ENCODE peak calls at places on chromosomes 13 and 19, in seven cellular contexts. S is testis; A is CD4-positive, alpha-beta memory T cell; F is right lobe of liver; C is effector memory CD4-positive, alpha-beta T cell; M is CD4-positive, CD25-positive, alpha-beta regulatory T cell; P is colonic mucosa. B is an unnamed sample.

GRCh38 chr13:74243637-74244526 is 109.7 kb upstream of the KLF12 start:
- DNase-seq in C (no peak), A (peak; percentile 64), S (no peak), M (peak; percentile 71), F (no peak), P (no peak), B (no peak)

GRCh38 chr13:20348645-20349408 is 116.7 kb upstream of the GJB6 start:
- DNase-seq in A (no peak), M (no peak), F (no peak), P (no peak), S (no peak), C (no peak), B (no peak)

GRCh38 chr19:2305424-2305823 is 2.5 kb downstream of the LINGO3 start:
- DNase-seq in C (no peak), M (no peak), A (no peak), S (no peak), F (no peak), P (no peak), B (no peak)

GRCh38 chr13:74132768-74133656 is 1.2 kb downstream of the KLF12 start:
- DNase-seq in F (peak; percentile 35), M (peak; percentile 56), C (peak; percentile 37), A (peak; percentile 58), S (peak; percentile 33), P (peak; percentile 44), B (peak; percentile 71)

GRCh38 chr13:104295537-104295936 is 1229.3 kb upstream of the SLC10A2 start:
- DNase-seq in F (no peak), S (no peak), M (no peak), P (no peak), C (no peak), A (no peak), B (no peak)

GRCh38 chr19:40147693-40148347 is 43.4 kb upstream of the MAP3K10 start:
- DNase-seq in F (no peak), S (no peak), C (no peak), M (no peak), P (no peak), A (no peak), B (no peak)

GRCh38 chr13:97221989-97222700 is at the start of gene MBNL2:
- DNase-seq in S (peak; percentile 96), P (peak; percentile 96), F (peak; percentile 91), M (peak; percentile 91), A (peak; percentile 84), C (peak; percentile 79), B (peak; percentile 94)

GRCh38 chr13:89966524-89966923 is 1381.0 kb upstream of the MIR17HG start:
- DNase-seq in S (no peak), A (no peak), F (no peak), P (no peak), M (no peak), C (no peak), B (no peak)

GRCh38 chr19:41915248-41916032 is 12.8 kb downstream of the ERFL start:
- DNase-seq in M (no peak), P (no peak), A (no peak), C (no peak), S (no peak), F (no peak), B (no peak)

GRCh38 chr13:46893221-46893620 is 3.6 kb downstream of the HTR2A start:
- DNase-seq in F (no peak), M (no peak), S (no peak), P (no peak), A (no peak), C (no peak), B (no peak)

GRCh38 chr13:72514141-72514540 is 213.3 kb downstream of the MZT1 start:
- DNase-seq in P (no peak), M (no peak), F (no peak), S (no peak), A (no peak), C (no peak), B (no peak)

GRCh38 chr19:45182758-45183157 is 4.2 kb downstream of the BLOC1S3 start:
- DNase-seq in F (no peak), S (no peak), A (no peak), C (no peak), M (no peak), P (peak; percentile 36), B (no peak)

GRCh38 chr19:47701717-47702552 is 11.3 kb upstream of the EHD2 start:
- DNase-seq in A (no peak), P (no peak), F (peak; percentile 28), S (no peak), C (no peak), M (no peak), B (no peak)

GRCh38 chr13:51976423-51976822 is 34.8 kb downstream of the ATP7B start:
- DNase-seq in P (no peak), M (no peak), C (no peak), F (no peak), A (no peak), S (no peak), B (no peak)

GRCh38 chr19:23440207-23440606 is 44.9 kb upstream of the ZNF91 start:
- DNase-seq in C (no peak), A (no peak), S (no peak), F (no peak), P (no peak), M (no peak), B (no peak)

GRCh38 chr19:50416034-50416814 is 2.5 kb upstream of the SPIB start:
- DNase-seq in A (no peak), C (no peak), F (no peak), M (no peak), P (no peak), S (no peak), B (no peak)

GRCh38 chr13:27967736-27968315 is 1.3 kb downstream of the CDX2 start:
- DNase-seq in M (no peak), C (no peak), S (no peak), A (no peak), F (no peak), P (no peak), B (no peak)

GRCh38 chr19:20367811-20368294 is 197.7 kb downstream of the ZNF737 start:
- DNase-seq in P (no peak), C (no peak), F (no peak), A (no peak), S (peak; percentile 20), M (no peak), B (no peak)

GRCh38 chr13:44750618-44751017 is 174.5 kb upstream of the TSC22D1 start:
- DNase-seq in F (no peak), M (no peak), S (no peak), P (no peak), C (no peak), A (no peak), B (no peak)

GRCh38 chr19:15871570-15871969 is 26.3 kb downstream of the CYP4F2 start:
- DNase-seq in P (no peak), A (peak; percentile 1), F (peak; percentile 33), C (no peak), S (no peak), M (peak; percentile 54), B (no peak)
- H3K27ac ChIP-seq in P (no peak overlapping the region), A (no peak overlapping the region), F (no peak overlapping the region), C (no peak overlapping the region), S (no peak overlapping the region), M (no peak overlapping the region), B (no peak overlapping the region)

GRCh38 chr13:112710855-112711527 is 21.2 kb downstream of the ATP11A start:
- DNase-seq in F (no peak), A (no peak), M (no peak), S (no peak), P (no peak), C (no peak), B (peak; percentile 73)

GRCh38 chr13:112709825-112710783 is 20.3 kb downstream of the ATP11A start:
- DNase-seq in A (no peak), S (no peak), P (no peak), C (no peak), M (no peak), F (no peak), B (peak; percentile 15)

GRCh38 chr13:112713517-112714253 is 23.8 kb downstream of the ATP11A start:
- DNase-seq in C (no peak), P (no peak), M (no peak), F (no peak), S (peak; percentile 56), A (no peak), B (peak; percentile 35)

GRCh38 chr13:112712451-112712881 is 22.6 kb downstream of the ATP11A start:
- DNase-seq in P (no peak), M (no peak), A (no peak), S (no peak), F (no peak), C (no peak), B (peak; percentile 50)

DNA sequence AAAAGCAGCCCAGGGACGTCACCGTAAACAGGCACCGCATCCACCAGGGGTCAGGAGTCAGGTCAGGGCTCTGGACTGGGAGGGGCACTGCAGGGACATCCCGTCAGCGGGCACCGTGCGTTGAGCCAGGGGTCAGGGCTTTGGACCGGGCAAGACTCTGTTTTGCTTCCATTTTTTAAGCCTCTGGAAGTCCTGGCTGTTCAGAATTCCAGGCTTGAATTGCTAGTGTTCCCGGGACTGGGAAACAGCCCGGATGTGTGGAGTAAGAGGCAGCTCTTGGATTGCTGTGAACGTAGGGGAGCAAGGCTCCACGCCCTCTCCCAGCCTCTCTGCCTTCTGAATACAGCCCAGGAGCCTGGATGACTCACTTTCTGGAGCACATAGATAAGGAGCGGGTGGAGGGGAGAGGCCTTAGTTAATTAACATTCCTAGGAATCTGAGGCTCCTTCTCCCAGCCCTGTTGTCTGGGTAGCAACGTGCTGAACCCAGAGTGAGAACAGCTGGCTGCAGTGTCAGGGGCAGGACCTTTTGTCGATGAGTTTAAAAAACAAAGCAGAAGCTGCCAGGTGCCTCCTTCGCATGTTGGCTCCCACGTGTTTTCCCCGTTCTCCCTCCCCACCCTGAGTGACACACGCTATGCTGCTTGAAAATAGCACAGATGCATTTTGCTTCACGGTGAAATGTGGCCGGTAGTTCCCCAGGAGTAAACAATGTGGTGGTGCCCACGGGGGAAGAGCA is 21.9 kb downstream of the ATP11A start:
- DNase-seq in F (peak; percentile 81), P (peak; percentile 75), A (no peak), M (peak; percentile 39), C (no peak), S (peak; percentile 90), B (peak; percentile 94)
- H3K4me3 ChIP-seq in F (no peak overlapping the region), P (no peak overlapping the region), A (no peak overlapping the region), M (no peak overlapping the region), C (no peak overlapping the region), S (no peak overlapping the region), B (no peak overlapping the region)

GRCh38 chr13:110397445-110397844 is 90.4 kb downstream of the COL4A2 start:
- DNase-seq in S (no peak), M (no peak), F (no peak), C (no peak), P (no peak), A (no peak), B (peak; percentile 70)
- H3K4me1 ChIP-seq in S (peaks cover 19% of the 10 kb centered on the region), M (no peaks in the 10 kb centered on the region), F (no peaks in the 10 kb centered on the region), C (no peaks in the 10 kb centered on the region), P (no peaks in the 10 kb centered on the region), A (no peaks in the 10 kb centered on the region), B (peaks cover 8% of the 10 kb centered on the region)

GRCh38 chr13:109667754-109668360 is 118.5 kb downstream of the IRS2 start:
- DNase-seq in M (no peak), S (no peak), C (no peak), A (no peak), F (no peak), P (no peak), B (no peak)
- H3K27ac ChIP-seq in M (no peak overlapping the region), S (no peak overlapping the region), C (no peak overlapping the region), A (no peak overlapping the region), F (no peak overlapping the region), P (no peak overlapping the region), B (no peak overlapping the region)

DNA sequence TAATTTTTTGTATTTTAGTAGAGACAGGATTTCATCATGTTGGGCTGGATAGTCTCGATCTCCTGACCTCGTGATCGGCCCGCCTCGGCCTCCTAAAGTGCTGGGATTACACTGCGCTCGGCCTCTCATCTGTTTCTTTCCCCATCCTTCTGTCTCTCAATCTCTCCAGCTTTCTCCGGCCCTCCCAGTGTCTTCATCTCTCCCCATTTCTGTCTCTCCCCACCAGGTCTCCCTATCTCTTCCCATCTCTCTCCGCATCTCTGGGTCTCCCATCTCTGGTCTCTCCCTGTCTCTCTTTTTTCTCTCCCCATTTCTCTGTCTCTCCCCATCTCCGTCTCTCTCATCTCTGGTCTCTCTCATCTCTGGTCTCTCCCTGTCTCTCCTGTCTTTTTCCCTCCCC is 12.2 kb upstream of the NFIX start:
- DNase-seq in P (no peak), M (no peak), C (no peak), S (no peak), F (no peak), A (no peak), B (peak; percentile 54)
- H3K4me3 ChIP-seq in P (no peak overlapping the region), M (no peak overlapping the region), C (no peak overlapping the region), S (peak overlapping the region; percentile 38), F (no peak overlapping the region), A (no peak overlapping the region), B (no peak overlapping the region)

B was measured in right cardiac atrium.